ENCODE peak calls at places on chromosomes 16 and 17, in ten cellular contexts. U is hypothalamus; B is ACHN; W is stimulated activated CD4-positive, alpha-beta T cell treated with anti-CD3 and anti-CD28 coated beads, Interleukin-15, amount 100 ng/mL, for 1 hour; Z is chondrocyte; X is GDM1; D is activated T-helper 9 cell treated with anti-CD3 and anti-CD28 coated beads, Interleukin-2, amount 50 U/mL, for 16 hours; J is iris pigment epithelial cell; M is gastrocnemius medialis; T is AG04450. K is an unnamed sample.

GRCh38 chr17:5832886-5833285 is 237.3 kb upstream of the WSCD1 start:
- DNase-seq in B (peak; percentile 70), W (no peak), T (peak; percentile 39), X (no peak), M (no peak), Z (no peak), D (no peak), J (peak; percentile 76), U (no peak), K (no peak)

GRCh38 chr17:80791758-80792284 is 199.8 kb upstream of the CHMP6 start:
- DNase-seq in Z (no peak), X (no peak), D (peak; percentile 31), T (peak; percentile 89), M (peak; percentile 97), J (peak; percentile 98), B (peak; percentile 91), W (no peak), U (peak; percentile 23), K (no peak)

GRCh38 chr17:63698886-63699637 is 863 bp downstream of the LIMD2 start:
- DNase-seq in W (peak; percentile 80), B (no peak), D (peak; percentile 65), X (peak; percentile 83), Z (no peak), T (no peak), U (peak; percentile 19), J (peak; percentile 48), M (no peak), K (no peak)

GRCh38 chr17:66960623-66961022 is 3.9 kb upstream of the CACNG4 start:
- DNase-seq in X (no peak), B (no peak), W (no peak), U (no peak), T (no peak), D (no peak), M (no peak), Z (no peak), J (no peak), K (no peak)

GRCh38 chr17:9986754-9987382 is 81.8 kb upstream of the RCVRN start:
- DNase-seq in X (no peak), Z (no peak), D (no peak), W (no peak), T (no peak), B (no peak), M (peak; percentile 60), J (no peak), U (peak; percentile 56), K (no peak)

GRCh38 chr16:77304883-77305282 is 105.7 kb downstream of the SYCE1L start:
- DNase-seq in W (no peak), M (no peak), Z (no peak), J (no peak), T (no peak), D (no peak), B (no peak), X (no peak), U (no peak), K (no peak)

GRCh38 chr16:66242672-66243071 is 123.8 kb upstream of the CDH5 start:
- DNase-seq in B (no peak), J (no peak), T (no peak), Z (no peak), M (no peak), D (no peak), U (no peak), W (no peak), X (no peak), K (no peak)

GRCh38 chr16:79595916-79596450 is 4.6 kb downstream of the MAF start:
- DNase-seq in J (no peak), T (no peak), B (no peak), D (no peak), U (peak; percentile 15), W (no peak), Z (no peak), M (no peak), X (no peak), K (no peak)

GRCh38 chr16:56363181-56363716 is 62.1 kb downstream of the AMFR start:
- DNase-seq in Z (no peak), U (no peak), T (no peak), D (no peak), B (no peak), M (no peak), J (no peak), X (no peak), W (no peak), K (no peak)

GRCh38 chr17:4944163-4944553 is 4.1 kb downstream of the RNF167 start:
- DNase-seq in T (no peak), W (no peak), X (peak; percentile 68), B (no peak), J (no peak), U (no peak), D (no peak), Z (no peak), M (no peak), K (no peak)

GRCh38 chr16:58449768-58450167 is 50.2 kb upstream of the NDRG4 start:
- DNase-seq in T (no peak), U (no peak), J (no peak), B (no peak), X (no peak), D (no peak), W (no peak), Z (no peak), M (no peak), K (no peak)

GRCh38 chr17:64326420-64327054 is 63.5 kb upstream of the TEX2 start:
- DNase-seq in U (peak; percentile 29), D (no peak), Z (no peak), W (no peak), X (no peak), J (peak; percentile 48), T (no peak), M (peak; percentile 73), B (no peak), K (no peak)

GRCh38 chr16:24013733-24014645 is 178.2 kb downstream of the PRKCB start:
- DNase-seq in W (peak; percentile 12), U (no peak), X (peak; percentile 64), D (peak; percentile 26), M (no peak), B (no peak), Z (no peak), T (no peak), J (no peak), K (peak; percentile 68)

GRCh38 chr16:3675601-3676130 is 21.2 kb downstream of the DNASE1 start:
- DNase-seq in T (no peak), Z (no peak), B (no peak), D (no peak), W (no peak), M (no peak), U (no peak), J (no peak), X (no peak), K (no peak)

GRCh38 chr16:58551496-58551895 is 36.2 kb downstream of the SETD6 start:
- DNase-seq in Z (no peak), B (no peak), M (peak; percentile 53), T (no peak), J (peak; percentile 7), U (no peak), W (no peak), X (no peak), D (no peak), K (no peak)

GRCh38 chr17:17685775-17686291 is 4.6 kb downstream of the RAI1 start:
- DNase-seq in X (no peak), D (no peak), W (no peak), Z (no peak), M (no peak), B (peak; percentile 70), T (peak; percentile 68), J (peak; percentile 85), U (no peak), K (peak; percentile 82)

GRCh38 chr16:17166095-17166494 is 304.7 kb downstream of the XYLT1 start:
- DNase-seq in W (no peak), Z (no peak), U (no peak), M (no peak), B (no peak), J (no peak), X (no peak), D (no peak), T (no peak), K (no peak)

GRCh38 chr17:5583426-5584382 is 605 bp downstream of the NLRP1 start:
- DNase-seq in T (no peak), Z (no peak), U (no peak), B (no peak), D (no peak), W (no peak), X (peak; percentile 13), M (no peak), J (no peak), K (peak; percentile 18)

GRCh38 chr17:70114405-70114804 is 39.4 kb downstream of the KCNJ16 start:
- DNase-seq in U (no peak), W (no peak), M (no peak), J (no peak), B (no peak), X (no peak), D (no peak), T (no peak), Z (no peak), K (no peak)

GRCh38 chr16:69465881-69466280 is 41.5 kb downstream of the CYB5B start:
- DNase-seq in Z (no peak), J (no peak), B (no peak), W (no peak), D (no peak), X (no peak), T (no peak), M (no peak), U (no peak), K (no peak)

GRCh38 chr17:31674717-31675349 is 184.2 kb downstream of the COPRS start:
- DNase-seq in M (no peak), D (no peak), Z (no peak), J (peak; percentile 82), T (no peak), X (no peak), U (no peak), B (peak; percentile 53), W (no peak), K (no peak)

K was measured in left colon.